ENCODE peak calls at places on chromosomes 1 and 21, in nine cellular contexts. O is stimulated activated CD8-positive, alpha-beta memory T cell treated with anti-CD3 and anti-CD28 coated beads, Interleukin-4, amount 100 ng/mL, for 1 hour; F is type B pancreatic cell; W is stimulated activated CD4-positive, alpha-beta T cell treated with anti-CD3 and anti-CD28 coated beads, Interleukin-12 subunit alpha, Interleukin-12 subunit beta, amount 100 ng/mL, for 4 hours; C is T-helper 9 cell; T is Right ventricle myocardium superior; V is T follicular helper cell; S is effector memory CD4-positive, alpha-beta T cell; M is sciatic nerve. D is an unnamed sample.

GRCh38 chr1:175072131-175072941 is 4.7 kb downstream of the TNN start:
- DNase-seq in O (no peak), F (no peak), W (peak; percentile 12), C (no peak), T (peak; percentile 43), V (no peak), S (no peak), M (peak; percentile 74), D (peak; percentile 57)

GRCh38 chr1:30109853-30110252 is 613.5 kb downstream of the MATN1 start:
- DNase-seq in O (no peak), F (no peak), W (no peak), C (no peak), T (peak; percentile 47), V (no peak), S (no peak), M (no peak), D (peak; percentile 15)

GRCh38 chr1:11688506-11688905 is 3.0 kb upstream of the DRAXIN start:
- DNase-seq in O (no peak), F (no peak), W (no peak), C (no peak), T (no peak), V (no peak), S (no peak), M (no peak), D (no peak)

GRCh38 chr21:32347887-32348450 is 44.8 kb downstream of the URB1 start:
- DNase-seq in O (no peak), F (no peak), W (no peak), C (no peak), T (no peak), V (no peak), S (no peak), M (no peak), D (no peak)

GRCh38 chr1:97412155-97412554 is 508.7 kb downstream of the DPYD start:
- DNase-seq in O (no peak), F (no peak), W (no peak), C (no peak), T (no peak), V (no peak), S (no peak), M (no peak), D (no peak)

GRCh38 chr1:43605761-43606160 is 44.2 kb upstream of the KDM4A start:
- DNase-seq in O (no peak), F (no peak), W (no peak), C (no peak), T (no peak), V (no peak), S (no peak), M (no peak), D (no peak)

GRCh38 chr1:2968471-2968881 is 52.8 kb upstream of the ACTRT2 start:
- DNase-seq in O (no peak), F (no peak), W (no peak), C (no peak), T (peak; percentile 41), V (no peak), S (no peak), M (peak; percentile 65), D (no peak)

GRCh38 chr1:177645491-177645890 is 324.4 kb downstream of the SEC16B start:
- DNase-seq in O (no peak), F (no peak), W (no peak), C (no peak), T (no peak), V (no peak), S (no peak), M (no peak), D (no peak)

GRCh38 chr1:32215629-32216505 is 6.3 kb downstream of the TMEM234 start:
- DNase-seq in O (no peak), F (no peak), W (peak; percentile 51), C (peak; percentile 45), T (peak; percentile 67), V (peak; percentile 48), S (peak; percentile 21), M (no peak), D (peak; percentile 56)

GRCh38 chr21:43195131-43196021 is 26.6 kb downstream of the CRYAA start:
- DNase-seq in O (no peak), F (peak; percentile 59), W (no peak), C (no peak), T (peak; percentile 77), V (no peak), S (no peak), M (peak; percentile 75), D (no peak)

GRCh38 chr21:32413697-32414578 is 1.4 kb downstream of the EVA1C start:
- DNase-seq in O (no peak), F (no peak), W (no peak), C (no peak), T (no peak), V (no peak), S (no peak), M (no peak), D (peak; percentile 69)

GRCh38 chr21:35088235-35088865 is 39.2 kb upstream of the RUNX1 start:
- DNase-seq in O (no peak), F (no peak), W (no peak), C (no peak), T (no peak), V (no peak), S (no peak), M (no peak), D (no peak)

GRCh38 chr1:115400891-115401290 is 62.8 kb upstream of the NGF start:
- DNase-seq in O (no peak), F (no peak), W (no peak), C (no peak), T (no peak), V (no peak), S (no peak), M (no peak), D (no peak)

GRCh38 chr1:59892836-59893811 is 33.4 kb downstream of the CYP2J2 start:
- DNase-seq in O (no peak), F (no peak), W (no peak), C (no peak), T (no peak), V (no peak), S (no peak), M (no peak), D (no peak)

GRCh38 chr1:200428482-200429205 is 18.8 kb upstream of the ZNF281 start:
- DNase-seq in O (no peak), F (no peak), W (no peak), C (no peak), T (no peak), V (no peak), S (no peak), M (no peak), D (peak; percentile 47)

GRCh38 chr1:6962390-6962955 is 177.2 kb downstream of the CAMTA1 start:
- DNase-seq in O (no peak), F (peak; percentile 80), W (peak; percentile 31), C (peak; percentile 5), T (peak; percentile 65), V (peak; percentile 11), S (no peak), M (peak; percentile 77), D (no peak)

GRCh38 chr1:183881387-183882084 is 76.6 kb downstream of the RGL1 start:
- DNase-seq in O (no peak), F (peak; percentile 75), W (no peak), C (no peak), T (peak; percentile 66), V (no peak), S (no peak), M (peak; percentile 70), D (peak; percentile 85)